ENCODE peak calls at places on chromosomes 12 and 14, in five cellular contexts. One of them, this sample, is unnamed.

GRCh38 chr12:27304856-27305255 is 27.8 kb upstream of the BMAL2 start:
- DNase-seq in breast epithelium: no peak
- DNase-seq in CD8-positive, alpha-beta T cell: no peak
- DNase-seq in psoas muscle: no peak
- DNase-seq in prostate gland: no peak
- DNase-seq in this sample: no peak

GRCh38 chr14:102046337-102047278 is 40.2 kb downstream of the HSP90AA1 start:
- DNase-seq in breast epithelium: peak
- DNase-seq in CD8-positive, alpha-beta T cell: no peak
- DNase-seq in psoas muscle: peak
- DNase-seq in prostate gland: peak
- DNase-seq in this sample: no peak

GRCh38 chr12:92673756-92674155 is 29.0 kb upstream of the PLEKHG7 start:
- DNase-seq in CD8-positive, alpha-beta T cell: no peak
- DNase-seq in prostate gland: no peak
- DNase-seq in psoas muscle: no peak
- DNase-seq in breast epithelium: no peak
- DNase-seq in this sample: no peak

GRCh38 chr12:58812229-58812628 is 108.1 kb downstream of the LRIG3 start:
- DNase-seq in prostate gland: no peak
- DNase-seq in breast epithelium: no peak
- DNase-seq in psoas muscle: no peak
- DNase-seq in CD8-positive, alpha-beta T cell: no peak
- DNase-seq in this sample: no peak

GRCh38 chr14:23766737-23767401 is 130.7 kb downstream of the DHRS2 start:
- DNase-seq in prostate gland: no peak
- DNase-seq in breast epithelium: no peak
- DNase-seq in psoas muscle: no peak
- DNase-seq in CD8-positive, alpha-beta T cell: no peak
- DNase-seq in this sample: no peak

GRCh38 chr12:77940566-77940965 is 109.9 kb downstream of the NAV3 start:
- DNase-seq in prostate gland: no peak
- DNase-seq in psoas muscle: no peak
- DNase-seq in CD8-positive, alpha-beta T cell: no peak
- DNase-seq in breast epithelium: no peak
- DNase-seq in this sample: no peak

GRCh38 chr14:31106768-31107167 is 80.6 kb upstream of the STRN3 start:
- DNase-seq in prostate gland: no peak
- DNase-seq in CD8-positive, alpha-beta T cell: no peak
- DNase-seq in psoas muscle: no peak
- DNase-seq in breast epithelium: no peak
- DNase-seq in this sample: no peak

GRCh38 chr14:101520621-101521305 is 40.5 kb upstream of the DIO3 start:
- DNase-seq in breast epithelium: peak
- DNase-seq in psoas muscle: peak
- DNase-seq in CD8-positive, alpha-beta T cell: no peak
- DNase-seq in prostate gland: no peak
- DNase-seq in this sample: no peak

GRCh38 chr14:90397401-90398314 is 829 bp downstream of the CALM1 start:
- DNase-seq in psoas muscle: peak
- DNase-seq in CD8-positive, alpha-beta T cell: peak
- DNase-seq in prostate gland: no peak
- DNase-seq in breast epithelium: peak
- DNase-seq in this sample: no peak

GRCh38 chr12:3319723-3320492 is 171.1 kb upstream of the PRMT8 start:
- DNase-seq in CD8-positive, alpha-beta T cell: no peak
- DNase-seq in breast epithelium: no peak
- DNase-seq in psoas muscle: no peak
- DNase-seq in prostate gland: no peak
- DNase-seq in this sample: no peak

GRCh38 chr12:47844264-47845020 is 24.7 kb upstream of the HDAC7 start:
- DNase-seq in breast epithelium: no peak
- DNase-seq in CD8-positive, alpha-beta T cell: no peak
- DNase-seq in prostate gland: no peak
- DNase-seq in psoas muscle: peak
- DNase-seq in this sample: no peak

GRCh38 chr14:95111507-95112164 is 45.7 kb downstream of the DICER1 start:
- DNase-seq in breast epithelium: no peak
- DNase-seq in prostate gland: no peak
- DNase-seq in psoas muscle: no peak
- DNase-seq in CD8-positive, alpha-beta T cell: no peak
- DNase-seq in this sample: no peak

GRCh38 chr12:71665109-71665476 is 992 bp downstream of the THAP2 start:
- DNase-seq in prostate gland: no peak
- DNase-seq in CD8-positive, alpha-beta T cell: no peak
- DNase-seq in breast epithelium: no peak
- DNase-seq in psoas muscle: no peak
- DNase-seq in this sample: no peak

GRCh38 chr12:12033589-12034223 is 37.0 kb upstream of the BCL2L14 start:
- DNase-seq in CD8-positive, alpha-beta T cell: no peak
- DNase-seq in prostate gland: no peak
- DNase-seq in psoas muscle: no peak
- DNase-seq in breast epithelium: no peak
- DNase-seq in this sample: no peak

GRCh38 chr12:24695657-24696329 is 253.1 kb downstream of the BCAT1 start:
- DNase-seq in CD8-positive, alpha-beta T cell: no peak
- DNase-seq in psoas muscle: no peak
- DNase-seq in prostate gland: no peak
- DNase-seq in breast epithelium: no peak
- DNase-seq in this sample: no peak

GRCh38 chr14:72808564-72808963 is 85.3 kb downstream of the DPF3 start:
- DNase-seq in psoas muscle: no peak
- DNase-seq in CD8-positive, alpha-beta T cell: no peak
- DNase-seq in breast epithelium: no peak
- DNase-seq in prostate gland: no peak
- DNase-seq in this sample: no peak

GRCh38 chr12:26185532-26186320 is 9.6 kb upstream of the SSPN start:
- DNase-seq in breast epithelium: no peak
- DNase-seq in CD8-positive, alpha-beta T cell: no peak
- DNase-seq in psoas muscle: no peak
- DNase-seq in prostate gland: no peak
- DNase-seq in this sample: no peak

GRCh38 chr12:1509703-1510395 is 84.5 kb downstream of the FBXL14 start:
- DNase-seq in psoas muscle: no peak
- DNase-seq in CD8-positive, alpha-beta T cell: no peak
- DNase-seq in prostate gland: no peak
- DNase-seq in breast epithelium: no peak
- DNase-seq in this sample: no peak

GRCh38 chr12:130026608-130027176 is 122.9 kb upstream of the TMEM132D start:
- DNase-seq in psoas muscle: no peak
- DNase-seq in prostate gland: peak
- DNase-seq in breast epithelium: no peak
- DNase-seq in CD8-positive, alpha-beta T cell: no peak
- DNase-seq in this sample: no peak

GRCh38 chr12:2268478-2269286 is 215.9 kb downstream of the CACNA1C start:
- DNase-seq in CD8-positive, alpha-beta T cell: no peak
- DNase-seq in psoas muscle: no peak
- DNase-seq in breast epithelium: no peak
- DNase-seq in prostate gland: no peak
- DNase-seq in this sample: no peak

GRCh38 chr14:61280526-61281185 is 482 bp downstream of the TMEM30B start:
- DNase-seq in psoas muscle: peak
- DNase-seq in breast epithelium: peak
- DNase-seq in prostate gland: peak
- DNase-seq in CD8-positive, alpha-beta T cell: peak
- DNase-seq in this sample: no peak

GRCh38 chr14:24267516-24267915 is 3.9 kb downstream of the RABGGTA start:
- DNase-seq in psoas muscle: no peak
- DNase-seq in breast epithelium: no peak
- DNase-seq in CD8-positive, alpha-beta T cell: no peak
- DNase-seq in prostate gland: no peak
- DNase-seq in this sample: no peak

GRCh38 chr12:118033902-118034301 is 17.4 kb downstream of the RFC5 start:
- DNase-seq in CD8-positive, alpha-beta T cell: no peak
- DNase-seq in psoas muscle: no peak
- DNase-seq in prostate gland: no peak
- DNase-seq in breast epithelium: no peak
- DNase-seq in this sample: no peak

GRCh38 chr14:104396682-104397470 is 182.7 kb upstream of the C14orf180 start:
- DNase-seq in breast epithelium: no peak
- DNase-seq in prostate gland: no peak
- DNase-seq in CD8-positive, alpha-beta T cell: no peak
- DNase-seq in psoas muscle: no peak
- DNase-seq in this sample: no peak

GRCh38 chr12:76158518-76159321 is 74.2 kb upstream of the NAP1L1 start:
- DNase-seq in CD8-positive, alpha-beta T cell: peak
- DNase-seq in breast epithelium: no peak
- DNase-seq in prostate gland: peak
- DNase-seq in psoas muscle: peak
- DNase-seq in this sample: peak

GRCh38 chr14:60348211-60348610 is 99.2 kb downstream of the PPM1A start:
- DNase-seq in prostate gland: no peak
- DNase-seq in breast epithelium: no peak
- DNase-seq in CD8-positive, alpha-beta T cell: no peak
- DNase-seq in psoas muscle: no peak
- DNase-seq in this sample: no peak

GRCh38 chr12:6215932-6216494 is 15.8 kb downstream of the CD9 start:
- DNase-seq in breast epithelium: peak
- DNase-seq in psoas muscle: peak
- DNase-seq in prostate gland: peak
- DNase-seq in CD8-positive, alpha-beta T cell: no peak
- DNase-seq in this sample: no peak

GRCh38 chr14:44609201-44609600 is 102.1 kb upstream of the FSCB start:
- DNase-seq in breast epithelium: no peak
- DNase-seq in psoas muscle: no peak
- DNase-seq in CD8-positive, alpha-beta T cell: no peak
- DNase-seq in prostate gland: no peak
- DNase-seq in this sample: no peak

GRCh38 chr12:111034148-111034910 is 114.0 kb upstream of the MYL2 start:
- DNase-seq in prostate gland: peak
- DNase-seq in breast epithelium: no peak
- DNase-seq in CD8-positive, alpha-beta T cell: no peak
- DNase-seq in psoas muscle: no peak
- DNase-seq in this sample: no peak

GRCh38 chr14:54420478-54421116 is 20.6 kb downstream of the CNIH1 start:
- DNase-seq in prostate gland: no peak
- DNase-seq in breast epithelium: no peak
- DNase-seq in CD8-positive, alpha-beta T cell: no peak
- DNase-seq in psoas muscle: no peak
- DNase-seq in this sample: no peak

GRCh38 chr12:57522019-57522886 is at the start of gene MBD6:
- DNase-seq in psoas muscle: peak
- DNase-seq in prostate gland: peak
- DNase-seq in CD8-positive, alpha-beta T cell: peak
- DNase-seq in breast epithelium: peak
- DNase-seq in this sample: peak
- H3K27ac ChIP-seq in psoas muscle: peak
- H3K27ac ChIP-seq in prostate gland: peak
- H3K27ac ChIP-seq in CD8-positive, alpha-beta T cell: peak
- H3K27ac ChIP-seq in breast epithelium: peak
- H3K27ac ChIP-seq in this sample: peak

GRCh38 chr12:116862167-116862566 is 19.1 kb downstream of the HRK start:
- DNase-seq in psoas muscle: no peak
- DNase-seq in breast epithelium: no peak
- DNase-seq in prostate gland: no peak
- DNase-seq in CD8-positive, alpha-beta T cell: no peak
- DNase-seq in this sample: no peak

GRCh38 chr12:116856729-116857128 is 24.5 kb downstream of the HRK start:
- DNase-seq in psoas muscle: no peak
- DNase-seq in prostate gland: no peak
- DNase-seq in CD8-positive, alpha-beta T cell: no peak
- DNase-seq in breast epithelium: no peak
- DNase-seq in this sample: no peak

GRCh38 chr12:116861331-116861730 is 19.9 kb downstream of the HRK start:
- DNase-seq in psoas muscle: peak
- DNase-seq in prostate gland: no peak
- DNase-seq in CD8-positive, alpha-beta T cell: peak
- DNase-seq in breast epithelium: no peak
- DNase-seq in this sample: peak

GRCh38 chr12:116863275-116863767 is 17.9 kb downstream of the HRK start:
- DNase-seq in psoas muscle: no peak
- DNase-seq in CD8-positive, alpha-beta T cell: no peak
- DNase-seq in breast epithelium: no peak
- DNase-seq in prostate gland: no peak
- DNase-seq in this sample: peak

GRCh38 chr12:116860281-116860680 is 21.0 kb downstream of the HRK start:
- DNase-seq in CD8-positive, alpha-beta T cell: no peak
- DNase-seq in psoas muscle: no peak
- DNase-seq in breast epithelium: no peak
- DNase-seq in prostate gland: no peak
- DNase-seq in this sample: no peak
- H3K4me3 ChIP-seq in CD8-positive, alpha-beta T cell: no peak
- H3K4me3 ChIP-seq in psoas muscle: peak
- H3K4me3 ChIP-seq in breast epithelium: no peak
- H3K4me3 ChIP-seq in prostate gland: no peak
- H3K4me3 ChIP-seq in this sample: no peak

GRCh38 chr14:66121859-66122258 is 364.3 kb upstream of the CCDC196 start:
- DNase-seq in prostate gland: no peak
- DNase-seq in psoas muscle: no peak
- DNase-seq in CD8-positive, alpha-beta T cell: no peak
- DNase-seq in breast epithelium: no peak
- DNase-seq in this sample: no peak
- TF ChIP-seq CTCF in prostate gland: no peak
- TF ChIP-seq CTCF in psoas muscle: no peak
- TF ChIP-seq CTCF in CD8-positive, alpha-beta T cell: no peak
- TF ChIP-seq CTCF in breast epithelium: no peak
- TF ChIP-seq CTCF in this sample: no peak

DNA sequence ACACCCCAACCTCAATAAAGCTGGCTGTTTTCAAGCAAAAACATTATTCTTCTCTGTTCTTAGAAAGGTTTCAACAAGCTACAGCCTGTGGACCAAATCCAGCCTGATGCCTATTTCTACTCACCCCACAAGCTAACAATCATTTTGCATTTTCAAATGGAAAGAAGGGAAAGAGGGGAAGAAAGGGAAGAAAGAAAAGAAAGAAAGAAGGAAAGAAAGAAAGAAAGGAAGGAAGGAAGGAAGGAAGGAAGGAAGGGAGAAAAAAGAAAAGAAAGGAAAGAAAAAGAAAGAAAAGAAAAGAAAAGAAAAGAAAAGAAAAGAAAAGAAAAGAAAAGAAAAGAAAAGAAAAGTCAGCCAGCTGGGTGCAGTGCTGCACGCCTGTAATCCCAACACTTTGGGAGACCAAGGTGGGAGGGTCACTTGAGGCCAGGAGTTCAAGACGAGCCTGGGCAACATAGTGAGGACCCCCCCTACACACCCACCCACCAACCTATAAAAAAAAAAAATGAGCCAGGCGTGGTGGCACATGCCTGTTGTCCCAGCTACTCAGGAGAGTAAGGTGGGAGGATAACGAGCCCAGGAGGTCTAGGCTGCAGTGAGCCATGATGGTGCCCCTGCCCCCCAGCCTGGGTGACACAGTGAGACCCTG is 26.3 kb downstream of the SCARB1 start:
- DNase-seq in CD8-positive, alpha-beta T cell: no peak
- DNase-seq in psoas muscle: no peak
- DNase-seq in breast epithelium: no peak
- DNase-seq in prostate gland: no peak
- DNase-seq in this sample: no peak
- H3K27ac ChIP-seq in CD8-positive, alpha-beta T cell: no peak
- H3K27ac ChIP-seq in psoas muscle: peak
- H3K27ac ChIP-seq in breast epithelium: peak
- H3K27ac ChIP-seq in prostate gland: peak
- H3K27ac ChIP-seq in this sample: no peak

This sample was measured in AG04450.